ENCODE peak calls at places on chromosomes 5 and 9, in four cellular contexts. One of them, this sample, is unnamed.

GRCh38 chr5:80764786-80765185 is 110.0 kb upstream of the DHFR start:
- DNase-seq in skeletal muscle cell: no peak
- DNase-seq in mammary epithelial cell: no peak
- DNase-seq in bronchial epithelial cell: no peak
- DNase-seq in this sample: no peak

GRCh38 chr5:8842906-8843590 is 702.8 kb downstream of the SEMA5A start:
- DNase-seq in skeletal muscle cell: no peak
- DNase-seq in mammary epithelial cell: peak
- DNase-seq in bronchial epithelial cell: peak
- DNase-seq in this sample: no peak

GRCh38 chr9:78557540-78557939 is 260.6 kb downstream of the PSAT1 start:
- DNase-seq in skeletal muscle cell: no peak
- DNase-seq in mammary epithelial cell: no peak
- DNase-seq in bronchial epithelial cell: no peak
- DNase-seq in this sample: no peak

GRCh38 chr5:100464418-100464817 is 70.8 kb upstream of the FAM174A start:
- DNase-seq in skeletal muscle cell: peak
- DNase-seq in mammary epithelial cell: peak
- DNase-seq in bronchial epithelial cell: peak
- DNase-seq in this sample: no peak

GRCh38 chr5:146877783-146878470 is 630 bp downstream of the PPP2R2B start:
- DNase-seq in skeletal muscle cell: no peak
- DNase-seq in mammary epithelial cell: no peak
- DNase-seq in bronchial epithelial cell: no peak
- DNase-seq in this sample: no peak

GRCh38 chr5:97876272-97876671 is 693.2 kb upstream of the RIOK2 start:
- DNase-seq in skeletal muscle cell: no peak
- DNase-seq in mammary epithelial cell: no peak
- DNase-seq in bronchial epithelial cell: no peak
- DNase-seq in this sample: no peak

GRCh38 chr5:10607023-10607665 is 43.3 kb downstream of the ANKRD33B start:
- DNase-seq in skeletal muscle cell: no peak
- DNase-seq in mammary epithelial cell: no peak
- DNase-seq in bronchial epithelial cell: no peak
- DNase-seq in this sample: peak

GRCh38 chr5:16600397-16600796 is 16.4 kb downstream of the RETREG1 start:
- DNase-seq in skeletal muscle cell: peak
- DNase-seq in mammary epithelial cell: no peak
- DNase-seq in bronchial epithelial cell: no peak
- DNase-seq in this sample: no peak

GRCh38 chr5:109936996-109937395 is 247.3 kb downstream of the MAN2A1 start:
- DNase-seq in skeletal muscle cell: no peak
- DNase-seq in mammary epithelial cell: peak
- DNase-seq in bronchial epithelial cell: no peak
- DNase-seq in this sample: no peak

GRCh38 chr5:103216137-103216536 is 42.4 kb upstream of the MACIR start:
- DNase-seq in skeletal muscle cell: no peak
- DNase-seq in mammary epithelial cell: no peak
- DNase-seq in bronchial epithelial cell: no peak
- DNase-seq in this sample: no peak

GRCh38 chr5:97528941-97529340 is 345.9 kb upstream of the RIOK2 start:
- DNase-seq in skeletal muscle cell: peak
- DNase-seq in mammary epithelial cell: no peak
- DNase-seq in bronchial epithelial cell: no peak
- DNase-seq in this sample: no peak

GRCh38 chr9:38255599-38255998 is 136.9 kb upstream of the ALDH1B1 start:
- DNase-seq in skeletal muscle cell: no peak
- DNase-seq in mammary epithelial cell: no peak
- DNase-seq in bronchial epithelial cell: no peak
- DNase-seq in this sample: no peak

GRCh38 chr9:126160067-126160853 is 166.4 kb upstream of the MVB12B start:
- DNase-seq in skeletal muscle cell: no peak
- DNase-seq in mammary epithelial cell: no peak
- DNase-seq in bronchial epithelial cell: no peak
- DNase-seq in this sample: no peak

GRCh38 chr5:168315991-168316578 is 24.6 kb downstream of the WWC1 start:
- DNase-seq in skeletal muscle cell: no peak
- DNase-seq in mammary epithelial cell: no peak
- DNase-seq in bronchial epithelial cell: peak
- DNase-seq in this sample: no peak

GRCh38 chr9:134003237-134003636 is 11.1 kb upstream of the VAV2 start:
- DNase-seq in skeletal muscle cell: no peak
- DNase-seq in mammary epithelial cell: no peak
- DNase-seq in bronchial epithelial cell: no peak
- DNase-seq in this sample: no peak

GRCh38 chr5:111469293-111469896 is 42.9 kb downstream of the STARD4 start:
- DNase-seq in skeletal muscle cell: no peak
- DNase-seq in mammary epithelial cell: peak
- DNase-seq in bronchial epithelial cell: peak
- DNase-seq in this sample: no peak

GRCh38 chr5:16663848-16664247 is 47.1 kb upstream of the RETREG1 start:
- DNase-seq in skeletal muscle cell: no peak
- DNase-seq in mammary epithelial cell: no peak
- DNase-seq in bronchial epithelial cell: no peak
- DNase-seq in this sample: peak

GRCh38 chr5:115838885-115839518 is 2.4 kb downstream of the ATG12 start:
- DNase-seq in skeletal muscle cell: no peak
- DNase-seq in mammary epithelial cell: peak
- DNase-seq in bronchial epithelial cell: peak
- DNase-seq in this sample: peak

GRCh38 chr5:165457854-165458481 is 1952.5 kb downstream of the MAT2B start:
- DNase-seq in skeletal muscle cell: peak
- DNase-seq in mammary epithelial cell: peak
- DNase-seq in bronchial epithelial cell: peak
- DNase-seq in this sample: peak

GRCh38 chr9:113537227-113537810 is 73.8 kb downstream of the RGS3 start:
- DNase-seq in skeletal muscle cell: no peak
- DNase-seq in mammary epithelial cell: no peak
- DNase-seq in bronchial epithelial cell: no peak
- DNase-seq in this sample: no peak

GRCh38 chr9:101907466-101907865 is 169.0 kb upstream of the GRIN3A start:
- DNase-seq in skeletal muscle cell: no peak
- DNase-seq in mammary epithelial cell: no peak
- DNase-seq in bronchial epithelial cell: no peak
- DNase-seq in this sample: no peak

GRCh38 chr9:94511943-94512265 is 43.0 kb upstream of the PCAT7 start:
- DNase-seq in skeletal muscle cell: no peak
- DNase-seq in mammary epithelial cell: no peak
- DNase-seq in bronchial epithelial cell: no peak
- DNase-seq in this sample: no peak

GRCh38 chr9:16039988-16040761 is 487.3 kb downstream of the CCDC171 start:
- DNase-seq in skeletal muscle cell: no peak
- DNase-seq in mammary epithelial cell: no peak
- DNase-seq in bronchial epithelial cell: no peak
- DNase-seq in this sample: no peak

GRCh38 chr5:110751902-110752762 is 13.3 kb downstream of the SLC25A46 start:
- DNase-seq in skeletal muscle cell: no peak
- DNase-seq in mammary epithelial cell: no peak
- DNase-seq in bronchial epithelial cell: no peak
- DNase-seq in this sample: peak

GRCh38 chr5:139646111-139646510 is 2.0 kb upstream of the CXXC5 start:
- DNase-seq in skeletal muscle cell: no peak
- DNase-seq in mammary epithelial cell: no peak
- DNase-seq in bronchial epithelial cell: no peak
- DNase-seq in this sample: no peak

GRCh38 chr9:123391233-123391632 is 35.2 kb downstream of the CRB2 start:
- DNase-seq in skeletal muscle cell: no peak
- DNase-seq in mammary epithelial cell: no peak
- DNase-seq in bronchial epithelial cell: no peak
- DNase-seq in this sample: no peak

GRCh38 chr9:78900500-78900899 is 603.6 kb downstream of the PSAT1 start:
- DNase-seq in skeletal muscle cell: no peak
- DNase-seq in mammary epithelial cell: no peak
- DNase-seq in bronchial epithelial cell: no peak
- DNase-seq in this sample: no peak

GRCh38 chr9:22447607-22448305 is 1.1 kb downstream of the DMRTA1 start:
- DNase-seq in skeletal muscle cell: no peak
- DNase-seq in mammary epithelial cell: no peak
- DNase-seq in bronchial epithelial cell: peak
- DNase-seq in this sample: no peak

GRCh38 chr9:121637441-121638222 is 13.8 kb upstream of the DAB2IP start:
- DNase-seq in skeletal muscle cell: no peak
- DNase-seq in mammary epithelial cell: peak
- DNase-seq in bronchial epithelial cell: peak
- DNase-seq in this sample: no peak

GRCh38 chr5:57302643-57303042 is 128.8 kb downstream of the GPBP1 start:
- DNase-seq in skeletal muscle cell: no peak
- DNase-seq in mammary epithelial cell: no peak
- DNase-seq in bronchial epithelial cell: no peak
- DNase-seq in this sample: no peak

GRCh38 chr9:115136379-115136778 is 18.4 kb upstream of the TNC start:
- DNase-seq in skeletal muscle cell: no peak
- DNase-seq in mammary epithelial cell: no peak
- DNase-seq in bronchial epithelial cell: no peak
- DNase-seq in this sample: no peak

GRCh38 chr9:129712595-129713524 is 40.0 kb downstream of the PTGES start:
- DNase-seq in skeletal muscle cell: peak
- DNase-seq in mammary epithelial cell: no peak
- DNase-seq in bronchial epithelial cell: no peak
- DNase-seq in this sample: no peak

GRCh38 chr5:158456756-158457155 is 597.8 kb upstream of the CLINT1 start:
- DNase-seq in skeletal muscle cell: peak
- DNase-seq in mammary epithelial cell: peak
- DNase-seq in bronchial epithelial cell: peak
- DNase-seq in this sample: no peak

GRCh38 chr5:96752341-96753016 is 55.3 kb downstream of the ERAP1 start:
- DNase-seq in skeletal muscle cell: no peak
- DNase-seq in mammary epithelial cell: peak
- DNase-seq in bronchial epithelial cell: peak
- DNase-seq in this sample: peak

GRCh38 chr9:120393386-120394057 is 186.4 kb downstream of the CDK5RAP2 start:
- DNase-seq in skeletal muscle cell: no peak
- DNase-seq in mammary epithelial cell: peak
- DNase-seq in bronchial epithelial cell: peak
- DNase-seq in this sample: peak

GRCh38 chr5:137075163-137075970 is 423.8 kb downstream of the SPOCK1 start:
- DNase-seq in skeletal muscle cell: no peak
- DNase-seq in mammary epithelial cell: peak
- DNase-seq in bronchial epithelial cell: peak
- DNase-seq in this sample: peak

GRCh38 chr5:44389410-44389879 is at the start of gene FGF10:
- DNase-seq in skeletal muscle cell: no peak
- DNase-seq in mammary epithelial cell: no peak
- DNase-seq in bronchial epithelial cell: no peak
- DNase-seq in this sample: no peak
- H3K4me3 ChIP-seq in skeletal muscle cell: peak
- H3K4me3 ChIP-seq in mammary epithelial cell: peak
- H3K4me3 ChIP-seq in bronchial epithelial cell: peak
- H3K4me3 ChIP-seq in this sample: no peak

GRCh38 chr5:4199036-4199435 is 603.4 kb downstream of the IRX1 start:
- DNase-seq in skeletal muscle cell: no peak
- DNase-seq in mammary epithelial cell: no peak
- DNase-seq in bronchial epithelial cell: no peak
- DNase-seq in this sample: no peak

GRCh38 chr5:4196744-4197646 is 601.4 kb downstream of the IRX1 start:
- DNase-seq in skeletal muscle cell: no peak
- DNase-seq in mammary epithelial cell: no peak
- DNase-seq in bronchial epithelial cell: no peak
- DNase-seq in this sample: peak

GRCh38 chr5:4198461-4198860 is 602.8 kb downstream of the IRX1 start:
- DNase-seq in skeletal muscle cell: no peak
- DNase-seq in mammary epithelial cell: no peak
- DNase-seq in bronchial epithelial cell: no peak
- DNase-seq in this sample: no peak

GRCh38 chr5:4203146-4203545 is 607.5 kb downstream of the IRX1 start:
- DNase-seq in skeletal muscle cell: no peak
- DNase-seq in mammary epithelial cell: no peak
- DNase-seq in bronchial epithelial cell: no peak
- DNase-seq in this sample: no peak

DNA sequence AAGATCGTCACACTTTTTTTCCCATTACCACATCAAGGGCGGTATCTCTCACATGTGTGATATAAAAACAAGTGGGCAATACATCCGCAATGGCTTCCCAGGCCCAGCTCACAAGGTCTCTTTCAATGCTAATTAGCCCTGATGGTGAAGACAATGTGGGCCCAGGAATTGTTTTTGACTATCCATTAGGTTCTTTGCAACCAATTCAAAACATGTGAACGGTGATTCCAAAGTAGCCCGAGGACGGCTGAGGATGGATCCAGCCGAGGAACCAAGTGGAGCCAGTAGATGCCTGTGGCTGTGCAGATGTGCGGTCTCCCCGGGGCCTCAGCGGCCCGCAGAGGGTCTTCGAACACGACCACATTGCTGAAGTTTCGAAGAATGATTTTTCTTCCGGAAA is 603.8 kb downstream of the IRX1 start:
- DNase-seq in skeletal muscle cell: no peak
- DNase-seq in mammary epithelial cell: no peak
- DNase-seq in bronchial epithelial cell: no peak
- DNase-seq in this sample: peak
- H3K4me3 ChIP-seq in skeletal muscle cell: no peak
- H3K4me3 ChIP-seq in mammary epithelial cell: no peak
- H3K4me3 ChIP-seq in bronchial epithelial cell: no peak
- H3K4me3 ChIP-seq in this sample: no peak

DNA sequence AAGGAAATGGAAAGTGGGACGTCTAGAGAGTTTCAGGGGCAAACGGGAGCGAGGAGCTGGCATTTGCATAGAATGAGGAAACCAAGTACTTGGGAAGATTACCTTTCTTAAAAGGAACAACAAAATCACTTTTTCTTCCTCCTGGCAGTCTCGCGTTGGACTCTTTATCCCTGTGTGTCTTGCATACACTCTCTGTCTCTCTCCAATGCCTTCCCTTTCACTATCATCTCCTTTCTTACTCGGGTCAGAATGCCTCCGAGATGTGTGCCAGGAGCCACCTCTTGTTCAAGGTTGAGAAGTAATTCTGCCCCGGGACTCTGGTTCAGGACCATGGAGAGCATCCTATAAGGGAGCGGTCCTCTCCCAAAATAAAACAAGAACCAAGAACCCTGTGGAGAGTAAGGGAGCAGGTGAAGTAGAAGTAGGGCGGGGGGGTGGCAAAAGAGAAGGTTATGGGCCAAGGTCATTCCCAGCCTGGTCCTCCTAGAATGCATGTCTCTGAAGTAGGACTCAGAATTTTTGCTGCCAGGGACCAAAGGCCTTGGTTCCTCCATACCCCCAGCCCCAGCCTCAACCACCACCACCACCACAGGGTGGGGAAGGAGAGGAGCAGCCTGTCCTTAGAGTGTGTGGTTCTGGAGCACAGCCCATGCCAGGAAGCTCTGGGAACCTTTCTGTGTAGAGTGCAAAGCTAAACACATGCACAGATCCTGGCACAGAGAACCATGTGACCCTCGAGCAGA is 72.1 kb upstream of the ARAP3 start:
- DNase-seq in skeletal muscle cell: no peak
- DNase-seq in mammary epithelial cell: peak
- DNase-seq in bronchial epithelial cell: peak
- DNase-seq in this sample: peak
- H3K4me3 ChIP-seq in skeletal muscle cell: no peak
- H3K4me3 ChIP-seq in mammary epithelial cell: no peak
- H3K4me3 ChIP-seq in bronchial epithelial cell: no peak
- H3K4me3 ChIP-seq in this sample: no peak

GRCh38 chr9:36986548-36987408 is 47.3 kb downstream of the PAX5 start:
- DNase-seq in skeletal muscle cell: no peak
- DNase-seq in mammary epithelial cell: no peak
- DNase-seq in bronchial epithelial cell: no peak
- DNase-seq in this sample: no peak
- H3K4me3 ChIP-seq in skeletal muscle cell: no peak
- H3K4me3 ChIP-seq in mammary epithelial cell: no peak
- H3K4me3 ChIP-seq in bronchial epithelial cell: no peak
- H3K4me3 ChIP-seq in this sample: no peak

GRCh38 chr5:71588533-71588885 is 1.4 kb downstream of the MCCC2 start:
- DNase-seq in skeletal muscle cell: no peak
- DNase-seq in mammary epithelial cell: no peak
- DNase-seq in bronchial epithelial cell: no peak
- DNase-seq in this sample: no peak
- H3K4me3 ChIP-seq in skeletal muscle cell: no peak
- H3K4me3 ChIP-seq in mammary epithelial cell: peak
- H3K4me3 ChIP-seq in bronchial epithelial cell: no peak
- H3K4me3 ChIP-seq in this sample: no peak